ENCODE peak calls at places on chromosomes 11 and 22, in six cellular contexts. One of them, this sample, is unnamed.

GRCh38 chr11:34653851-34654490 is 33.1 kb downstream of the EHF start:
- DNase-seq in AG04450: peak
- DNase-seq in iPS DF 6.9: no peak
- DNase-seq in amniotic stem cell: peak
- DNase-seq in stimulated activated CD4-positive, alpha-beta T cell treated with anti-CD3 and anti-CD28 coated beads, Interleukin-4, amount 100 ng/mL, for 48 hours: no peak
- DNase-seq in T-cell: no peak
- DNase-seq in this sample: peak

GRCh38 chr11:111944651-111945051 is 7.5 kb downstream of the DIXDC1 start:
- DNase-seq in T-cell: no peak
- DNase-seq in iPS DF 6.9: no peak
- DNase-seq in stimulated activated CD4-positive, alpha-beta T cell treated with anti-CD3 and anti-CD28 coated beads, Interleukin-4, amount 100 ng/mL, for 48 hours: no peak
- DNase-seq in amniotic stem cell: peak
- DNase-seq in AG04450: no peak
- DNase-seq in this sample: peak

GRCh38 chr11:69283446-69283845 is 10.5 kb upstream of the MYEOV start:
- DNase-seq in AG04450: no peak
- DNase-seq in stimulated activated CD4-positive, alpha-beta T cell treated with anti-CD3 and anti-CD28 coated beads, Interleukin-4, amount 100 ng/mL, for 48 hours: no peak
- DNase-seq in iPS DF 6.9: no peak
- DNase-seq in amniotic stem cell: no peak
- DNase-seq in T-cell: no peak
- DNase-seq in this sample: no peak

GRCh38 chr22:19178065-19178658 is 374 bp downstream of the SLC25A1 start:
- DNase-seq in AG04450: no peak
- DNase-seq in amniotic stem cell: no peak
- DNase-seq in stimulated activated CD4-positive, alpha-beta T cell treated with anti-CD3 and anti-CD28 coated beads, Interleukin-4, amount 100 ng/mL, for 48 hours: no peak
- DNase-seq in T-cell: peak
- DNase-seq in iPS DF 6.9: no peak
- DNase-seq in this sample: no peak

GRCh38 chr11:12827929-12828812 is 153.9 kb downstream of the TEAD1 start:
- DNase-seq in iPS DF 6.9: no peak
- DNase-seq in T-cell: no peak
- DNase-seq in amniotic stem cell: peak
- DNase-seq in AG04450: no peak
- DNase-seq in stimulated activated CD4-positive, alpha-beta T cell treated with anti-CD3 and anti-CD28 coated beads, Interleukin-4, amount 100 ng/mL, for 48 hours: no peak
- DNase-seq in this sample: no peak

GRCh38 chr22:24503137-24503850 is 8.2 kb downstream of the UPB1 start:
- DNase-seq in T-cell: peak
- DNase-seq in AG04450: no peak
- DNase-seq in amniotic stem cell: no peak
- DNase-seq in stimulated activated CD4-positive, alpha-beta T cell treated with anti-CD3 and anti-CD28 coated beads, Interleukin-4, amount 100 ng/mL, for 48 hours: peak
- DNase-seq in iPS DF 6.9: no peak
- DNase-seq in this sample: no peak

GRCh38 chr11:102552447-102553200 is 22.1 kb upstream of the MMP7 start:
- DNase-seq in iPS DF 6.9: no peak
- DNase-seq in AG04450: peak
- DNase-seq in stimulated activated CD4-positive, alpha-beta T cell treated with anti-CD3 and anti-CD28 coated beads, Interleukin-4, amount 100 ng/mL, for 48 hours: no peak
- DNase-seq in amniotic stem cell: no peak
- DNase-seq in T-cell: no peak
- DNase-seq in this sample: no peak

GRCh38 chr22:24938741-24939341 is 7.7 kb downstream of the LHFPL7 start:
- DNase-seq in iPS DF 6.9: no peak
- DNase-seq in AG04450: no peak
- DNase-seq in amniotic stem cell: no peak
- DNase-seq in T-cell: peak
- DNase-seq in stimulated activated CD4-positive, alpha-beta T cell treated with anti-CD3 and anti-CD28 coated beads, Interleukin-4, amount 100 ng/mL, for 48 hours: no peak
- DNase-seq in this sample: no peak